ENCODE peak calls at places on chromosomes 12 and 14, in eight cellular contexts. L is psoas muscle, F is left lung, D is esophagus squamous epithelium, X is epithelial cell of esophagus, K is AG09309, Q is testis, Y is pancreas. W is an unnamed sample.

GRCh38 chr14:84458881-84459280 is 1071.1 kb upstream of the FLRT2 start:
- DNase-seq in D (no peak), L (no peak), F (no peak), Y (no peak), Q (no peak), K (no peak), X (no peak), W (no peak)

GRCh38 chr12:102478416-102479098 is 1.8 kb downstream of the IGF1 start:
- DNase-seq in Y (no peak), L (no peak), X (no peak), D (no peak), F (no peak), Q (no peak), K (no peak), W (no peak)

GRCh38 chr12:60100852-60101251 is 505.0 kb downstream of the SLC16A7 start:
- DNase-seq in Y (no peak), X (peak), K (no peak), D (no peak), L (no peak), F (no peak), Q (no peak), W (no peak)

GRCh38 chr12:65355461-65355860 is 77.0 kb downstream of the MSRB3 start:
- DNase-seq in Q (no peak), L (no peak), Y (no peak), K (no peak), X (peak), F (no peak), D (no peak), W (peak)

GRCh38 chr12:92075425-92075891 is 70.2 kb downstream of the BTG1 start:
- DNase-seq in K (peak), Q (no peak), D (no peak), F (no peak), Y (no peak), X (peak), L (no peak), W (peak)

GRCh38 chr12:107515446-107515958 is 170.1 kb upstream of the PWP1 start:
- DNase-seq in X (peak), K (peak), Y (no peak), F (peak), D (no peak), Q (no peak), L (peak), W (peak)

GRCh38 chr14:75702107-75702506 is 41.1 kb downstream of the TTLL5 start:
- DNase-seq in Y (no peak), Q (no peak), K (no peak), D (no peak), F (no peak), L (no peak), X (no peak), W (no peak)

GRCh38 chr12:76032043-76032981 is 736 bp upstream of the PHLDA1 start:
- DNase-seq in Y (no peak), F (peak), K (no peak), D (no peak), Q (peak), L (peak), X (peak), W (peak)

GRCh38 chr12:12081836-12082497 is 11.2 kb downstream of the BCL2L14 start:
- DNase-seq in Y (no peak), F (no peak), D (no peak), X (peak), K (peak), Q (no peak), L (no peak), W (peak)

GRCh38 chr12:127162902-127163301 is 1104.1 kb upstream of the TMEM132C start:
- DNase-seq in K (no peak), F (no peak), L (no peak), D (no peak), X (peak), Q (no peak), Y (no peak), W (peak)

GRCh38 chr12:121009744-121010143 is 6.5 kb downstream of the C12orf43 start:
- DNase-seq in L (no peak), K (no peak), D (no peak), X (peak), F (no peak), Q (peak), Y (no peak), W (peak)

DNA sequence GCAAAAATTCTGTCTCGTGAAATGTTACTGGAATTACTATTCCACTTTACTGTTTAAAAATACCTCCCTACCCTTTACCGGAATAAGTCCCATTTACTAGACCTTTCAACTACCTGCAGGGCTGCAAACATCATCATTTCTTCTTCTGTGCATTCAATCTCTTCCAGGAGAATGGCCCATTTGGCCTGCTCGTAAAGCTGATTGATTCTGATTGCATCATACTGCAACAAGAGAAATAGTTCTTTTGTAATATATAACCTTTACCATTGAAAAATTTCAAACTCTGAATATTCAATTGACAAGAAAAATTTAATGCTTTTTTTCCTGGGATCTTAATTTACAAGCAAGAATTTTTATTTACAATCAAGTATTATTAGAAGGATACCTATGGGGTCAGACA is 72.4 kb downstream of the FERMT2 start:
- DNase-seq in D (no peak), X (no peak), K (no peak), Q (no peak), F (no peak), Y (no peak), L (no peak), W (peak)
- H3K4me3 ChIP-seq in D (no peak), X (no peak), K (no peak), Q (no peak), F (no peak), Y (no peak), L (no peak), W (no peak)

GRCh38 chr14:103721334-103722120 is 5.9 kb downstream of the ZFYVE21 start:
- DNase-seq in F (no peak), L (no peak), K (peak), Q (no peak), X (peak), D (no peak), Y (no peak), W (no peak)
- TF ChIP-seq CTCF in F (no peak), L (no peak), K (no peak), Q (no peak), X (no peak), D (no peak), Y (no peak), W (no peak)

GRCh38 chr14:95666450-95666849 is 19.8 kb upstream of the TCL1B start:
- DNase-seq in D (no peak), Y (no peak), Q (no peak), X (no peak), K (no peak), F (no peak), L (no peak), W (no peak)

GRCh38 chr14:95664546-95664945 is 21.7 kb upstream of the TCL1B start:
- DNase-seq in F (no peak), K (no peak), Y (no peak), Q (no peak), L (no peak), X (no peak), D (no peak), W (no peak)

GRCh38 chr14:95668235-95668772 is 17.9 kb upstream of the TCL1B start:
- DNase-seq in Y (no peak), D (no peak), K (no peak), Q (no peak), F (no peak), X (no peak), L (no peak), W (no peak)

GRCh38 chr14:95664046-95664445 is 22.2 kb upstream of the TCL1B start:
- DNase-seq in F (no peak), X (no peak), K (no peak), Q (peak), L (no peak), Y (no peak), D (no peak), W (no peak)

DNA sequence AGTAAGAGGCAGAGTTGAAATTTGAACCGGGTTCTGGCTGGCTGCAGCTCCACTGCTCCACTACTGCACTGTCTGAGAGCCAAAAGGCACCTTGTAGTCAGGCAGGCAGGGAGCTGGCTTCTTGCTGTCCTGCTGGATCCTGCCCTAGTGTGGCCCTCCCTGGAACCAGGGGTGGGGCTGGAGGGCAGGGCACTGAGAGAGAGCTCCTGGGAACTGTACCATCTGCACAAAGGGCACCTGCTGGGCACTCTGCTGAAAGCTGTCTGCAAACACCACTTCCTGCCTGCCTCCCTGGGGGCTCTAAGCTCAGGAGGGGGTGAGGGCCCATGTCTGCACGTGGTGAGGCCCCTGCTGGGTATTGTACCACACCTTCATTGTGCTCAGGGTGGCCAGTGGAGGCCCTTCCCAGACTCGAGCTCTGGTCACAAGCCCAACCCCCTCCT is 19.0 kb upstream of the TCL1B start:
- DNase-seq in D (no peak), K (no peak), Y (peak), L (no peak), F (no peak), Q (no peak), X (no peak), W (no peak)
- H3K4me3 ChIP-seq in D (no peak), K (no peak), Y (no peak), L (no peak), F (no peak), Q (no peak), X (no peak), W (no peak)

GRCh38 chr12:19183121-19183838 is 53.7 kb downstream of the PLEKHA5 start:
- DNase-seq in K (no peak), F (no peak), L (no peak), X (no peak), D (no peak), Q (peak), Y (no peak), W (peak)
- TF ChIP-seq CTCF in K (peak), F (peak), L (no peak), X (peak), D (no peak), Q (no peak), Y (no peak), W (peak)

DNA sequence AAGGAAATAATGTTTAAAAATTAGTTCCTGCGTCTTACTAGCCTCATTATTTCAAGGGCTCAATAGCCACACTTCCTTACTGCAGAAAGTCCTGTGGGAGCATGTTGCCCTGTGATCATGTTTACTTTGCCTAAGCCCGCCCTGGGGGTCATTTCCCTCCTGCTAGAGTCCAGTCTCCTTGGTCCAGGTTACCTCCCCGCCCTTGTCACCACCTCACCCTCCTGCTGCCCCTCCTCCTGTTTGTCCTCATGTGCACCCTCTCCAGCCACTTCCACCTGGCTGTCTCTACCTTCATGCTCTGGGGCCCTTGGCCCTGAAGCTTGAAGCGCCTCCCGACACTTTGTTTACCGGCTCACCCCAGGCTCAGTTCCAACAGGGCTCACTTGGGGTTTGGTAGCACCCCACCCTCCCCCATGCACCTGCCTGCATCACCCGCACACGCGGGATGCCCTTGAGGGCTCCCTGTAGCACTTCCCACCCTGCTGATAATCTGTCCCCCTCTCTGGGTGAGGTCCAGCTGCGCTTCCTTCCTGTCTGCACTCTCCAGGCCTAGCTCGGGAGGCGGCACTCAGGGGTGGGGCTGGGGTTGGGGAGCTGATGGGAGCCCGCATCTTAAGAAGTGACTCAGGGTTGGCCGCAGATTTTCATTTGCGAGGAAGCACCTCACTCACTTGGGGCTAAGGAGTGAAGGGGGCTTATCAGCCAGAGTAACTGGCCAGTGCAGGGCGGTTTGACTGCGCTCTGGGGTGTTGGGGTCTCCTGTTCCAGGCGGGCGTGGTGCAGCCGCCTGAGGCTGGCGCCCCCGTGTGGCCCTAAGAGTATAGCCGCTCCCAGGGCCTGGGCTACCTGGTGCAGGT is 40.1 kb downstream of the SMIM41 start:
- DNase-seq in L (no peak), D (no peak), Y (peak), F (no peak), Q (peak), X (peak), K (no peak), W (no peak)
- H3K4me3 ChIP-seq in L (no peak), D (no peak), Y (no peak), F (no peak), Q (no peak), X (no peak), K (no peak), W (no peak)

GRCh38 chr12:79358716-79359341 is 331.9 kb downstream of the PAWR start:
- DNase-seq in Y (no peak), D (no peak), K (no peak), F (no peak), L (no peak), X (no peak), Q (no peak), W (peak)
- TF ChIP-seq CTCF in Y (no peak), D (no peak), K (no peak), F (no peak), L (no peak), X (no peak), Q (no peak), W (no peak)

GRCh38 chr14:64914237-64914971 is at the start of gene CHURC1:
- DNase-seq in Q (peak), D (peak), X (peak), K (peak), L (peak), F (peak), Y (peak), W (peak)
- H3K4me3 ChIP-seq in Q (peak), D (peak), X (peak), K (peak), L (peak), F (peak), Y (peak), W (peak)